ENCODE peak calls at places on chromosome 16, in nine cellular contexts. K is activated CD4-positive, alpha-beta T cell treated with anti-CD3 and anti-CD28 coated beads, Interleukin-2, amount 50 U/mL, for 48 hours; N is colonic mucosa; T is MM.1S; I is epithelial cell of esophagus; G is WTC11; R is CD8-positive, alpha-beta memory T cell; S is HEK293T; X is stimulated activated CD8-positive, alpha-beta memory T cell treated with anti-CD3 and anti-CD28 coated beads, Interleukin-15, amount 100 ng/mL, for 48 hours. M is an unnamed sample.

GRCh38 chr16:50368410-50369132 is at the start of gene BRD7:
- DNase-seq in K (peak; percentile 58), N (peak; percentile 48), T (peak; percentile 63), I (peak; percentile 54), G (peak; percentile 51), R (peak; percentile 62), S (peak; percentile 91), X (peak; percentile 60), M (peak; percentile 52)

GRCh38 chr16:19153876-19154275 is 14.2 kb upstream of the SYT17 start:
- DNase-seq in K (no peak), N (no peak), T (peak; percentile 41), I (no peak), G (no peak), R (no peak), S (peak; percentile 56), X (no peak), M (no peak)

GRCh38 chr16:7688811-7689210 is 356.2 kb downstream of the RBFOX1 start:
- DNase-seq in K (no peak), N (no peak), T (no peak), I (no peak), G (no peak), R (no peak), S (no peak), X (no peak), M (no peak)

GRCh38 chr16:2776500-2777139 is 460 bp downstream of the ELOB start:
- DNase-seq in K (peak; percentile 38), N (no peak), T (peak; percentile 36), I (no peak), G (peak; percentile 37), R (no peak), S (no peak), X (no peak), M (no peak)

GRCh38 chr16:64450170-64450569 is 671.7 kb downstream of the CDH11 start:
- DNase-seq in K (no peak), N (no peak), T (no peak), I (peak; percentile 44), G (no peak), R (no peak), S (no peak), X (no peak), M (no peak)

GRCh38 chr16:1487395-1488053 is 1.2 kb downstream of the PTX4 start:
- DNase-seq in K (no peak), N (no peak), T (no peak), I (no peak), G (no peak), R (no peak), S (no peak), X (no peak), M (no peak)

GRCh38 chr16:67641779-67642708 is 2.9 kb upstream of the CARMIL2 start:
- DNase-seq in K (no peak), N (no peak), T (no peak), I (peak; percentile 69), G (no peak), R (no peak), S (no peak), X (no peak), M (no peak)

GRCh38 chr16:87003414-87003755 is 313.8 kb downstream of the C16orf95 start:
- DNase-seq in K (no peak), N (no peak), T (no peak), I (peak; percentile 48), G (no peak), R (no peak), S (no peak), X (no peak), M (no peak)

GRCh38 chr16:24336491-24336890 is 80.4 kb downstream of the CACNG3 start:
- DNase-seq in K (no peak), N (no peak), T (no peak), I (no peak), G (no peak), R (no peak), S (no peak), X (no peak), M (no peak)

GRCh38 chr16:75555707-75556512 is at the start of gene TMEM231:
- DNase-seq in K (peak; percentile 98), N (peak; percentile 99), T (peak; percentile 91), I (peak; percentile 96), G (peak; percentile 98), R (peak; percentile 97), S (peak; percentile 91), X (peak; percentile 94), M (peak; percentile 90)

GRCh38 chr16:1989826-1990335 is at the start of gene SYNGR3:
- DNase-seq in K (no peak), N (no peak), T (no peak), I (no peak), G (peak; percentile 54), R (no peak), S (no peak), X (no peak), M (peak; percentile 6)

GRCh38 chr16:10868089-10868488 is 8.9 kb upstream of the CIITA start:
- DNase-seq in K (no peak), N (no peak), T (peak; percentile 19), I (no peak), G (no peak), R (no peak), S (no peak), X (no peak), M (no peak)

GRCh38 chr16:3998793-3999478 is 117.3 kb downstream of the ADCY9 start:
- DNase-seq in K (no peak), N (no peak), T (no peak), I (no peak), G (no peak), R (no peak), S (no peak), X (no peak), M (no peak)

GRCh38 chr16:84278968-84279367 is 15.7 kb upstream of the WFDC1 start:
- DNase-seq in K (no peak), N (no peak), T (no peak), I (no peak), G (no peak), R (no peak), S (no peak), X (no peak), M (no peak)

GRCh38 chr16:75535211-75535843 is 581 bp downstream of the CHST5 start:
- DNase-seq in K (no peak), N (no peak), T (no peak), I (no peak), G (no peak), R (no peak), S (no peak), X (no peak), M (no peak)

GRCh38 chr16:30004811-30005242 is 6.0 kb downstream of the DOC2A start:
- DNase-seq in K (no peak), N (no peak), T (no peak), I (no peak), G (no peak), R (no peak), S (no peak), X (no peak), M (no peak)

GRCh38 chr16:5851583-5851982 is 754.0 kb upstream of the EEF2KMT start:
- DNase-seq in K (no peak), N (no peak), T (peak; percentile 97), I (peak; percentile 42), G (no peak), R (no peak), S (no peak), X (no peak), M (no peak)

GRCh38 chr16:48879173-48879926 is 269.4 kb upstream of the N4BP1 start:
- DNase-seq in K (no peak), N (no peak), T (no peak), I (no peak), G (no peak), R (no peak), S (no peak), X (no peak), M (no peak)

GRCh38 chr16:86031141-86031678 is 132.2 kb downstream of the IRF8 start:
- DNase-seq in K (no peak), N (no peak), T (no peak), I (no peak), G (no peak), R (no peak), S (no peak), X (no peak), M (no peak)

GRCh38 chr16:66270333-66270927 is 96.1 kb upstream of the CDH5 start:
- DNase-seq in K (peak; percentile 70), N (peak; percentile 58), T (peak; percentile 70), I (peak; percentile 53), G (peak; percentile 87), R (peak; percentile 44), S (peak; percentile 89), X (peak; percentile 39), M (peak; percentile 36)

GRCh38 chr16:7731121-7731520 is 398.5 kb downstream of the RBFOX1 start:
- DNase-seq in K (no peak), N (no peak), T (no peak), I (no peak), G (no peak), R (no peak), S (no peak), X (no peak), M (no peak)

GRCh38 chr16:50282010-50282538 is 15.7 kb downstream of the ADCY7 start:
- DNase-seq in K (peak; percentile 62), N (peak; percentile 69), T (peak; percentile 88), I (no peak), G (no peak), R (peak; percentile 53), S (no peak), X (no peak), M (no peak)

M was measured in T-helper 2 cell.